ENCODE peak calls at places on chromosomes 11 and 22, in four cellular contexts. U, E, O and I are unnamed samples.

GRCh38 chr11:60924906-60925684 is 835 bp downstream of the TMEM132A start:
- DNase-seq in U (peak), E (no peak), O (no peak), I (no peak)

GRCh38 chr11:95241673-95242072 is 10.7 kb upstream of the SESN3 start:
- DNase-seq in U (no peak), E (no peak), O (no peak), I (no peak)

GRCh38 chr11:32960553-32961164 is 55.0 kb upstream of the DEPDC7 start:
- DNase-seq in U (peak), E (no peak), O (no peak), I (peak)

GRCh38 chr22:22749167-22749758 is 104.8 kb downstream of the GGTLC2 start:
- DNase-seq in U (no peak), E (no peak), O (no peak), I (no peak)

GRCh38 chr11:123246749-123247497 is 51.9 kb upstream of the CLMP start:
- DNase-seq in U (peak), E (peak), O (peak), I (peak)

GRCh38 chr11:70415176-70415575 is 16.8 kb downstream of the CTTN start:
- DNase-seq in U (peak), E (no peak), O (peak), I (no peak)

GRCh38 chr11:42958635-42959034 is 353.2 kb upstream of the API5 start:
- DNase-seq in U (no peak), E (no peak), O (no peak), I (no peak)

GRCh38 chr11:125263268-125263790 is 98.8 kb downstream of the PKNOX2 start:
- DNase-seq in U (peak), E (peak), O (peak), I (peak)

GRCh38 chr11:69587454-69588081 is 53.4 kb upstream of the CCND1 start:
- DNase-seq in U (peak), E (no peak), O (peak), I (no peak)

GRCh38 chr11:60927600-60927999 is 3.3 kb downstream of the TMEM132A start:
- DNase-seq in U (no peak), E (no peak), O (no peak), I (no peak)

GRCh38 chr11:27233654-27234042 is 129.4 kb downstream of the CCDC34 start:
- DNase-seq in U (no peak), E (no peak), O (no peak), I (no peak)

GRCh38 chr11:31817054-31817620 is 6.0 kb upstream of the PAX6 start:
- DNase-seq in U (no peak), E (no peak), O (no peak), I (peak)

GRCh38 chr11:98734686-98735085 is 286.1 kb upstream of the CNTN5 start:
- DNase-seq in U (no peak), E (no peak), O (no peak), I (no peak)

GRCh38 chr22:30460147-30460546 is 11.7 kb downstream of the SEC14L3 start:
- DNase-seq in U (no peak), E (no peak), O (no peak), I (no peak)

GRCh38 chr11:61522881-61523280 is 14.3 kb downstream of the LRRC10B start:
- DNase-seq in U (no peak), E (no peak), O (no peak), I (no peak)

GRCh38 chr11:65894034-65894591 is 3.6 kb downstream of the CCDC85B start:
- DNase-seq in U (no peak), E (no peak), O (no peak), I (no peak)

GRCh38 chr11:65895482-65895981 is 4.7 kb downstream of the FOSL1 start:
- DNase-seq in U (no peak), E (no peak), O (no peak), I (no peak)

GRCh38 chr11:65891180-65892136 is 985 bp downstream of the CCDC85B start:
- DNase-seq in U (no peak), E (no peak), O (no peak), I (no peak)

GRCh38 chr11:65890324-65891179 is at the start of gene CCDC85B:
- DNase-seq in U (peak), E (no peak), O (peak), I (peak)

GRCh38 chr11:65892661-65893317 is 2.3 kb downstream of the CCDC85B start:
- DNase-seq in U (no peak), E (no peak), O (no peak), I (no peak)
- H3K4me3 ChIP-seq in U (no peak), E (peak), O (no peak), I (no peak)

DNA sequence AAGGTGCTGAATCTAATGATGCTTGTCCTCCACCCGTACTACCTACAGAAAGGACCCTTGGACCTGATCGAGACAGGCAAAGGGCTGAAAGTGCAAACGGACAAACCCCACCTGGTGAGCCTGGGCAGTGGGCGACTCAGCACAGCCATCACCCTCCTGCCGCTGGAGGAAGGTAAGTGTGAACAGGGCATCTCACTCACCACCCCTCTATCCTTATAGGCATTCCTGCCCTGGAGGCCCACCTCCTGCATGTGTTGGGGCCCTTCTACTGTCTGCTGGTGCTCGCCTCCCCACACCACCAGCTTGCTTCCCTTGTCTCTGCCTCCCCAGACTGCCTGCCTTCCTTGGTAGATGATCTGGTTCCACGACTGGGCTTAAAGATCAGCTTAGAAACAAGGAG is 7.1 kb downstream of the PHLDB1 start:
- DNase-seq in U (no peak), E (no peak), O (no peak), I (no peak)
- H2AK5ac ChIP-seq in U (peak), E (peak), O (no peak), I (peak)

GRCh38 chr22:38704568-38705234 is 1.0 kb upstream of the GTPBP1 start:
- DNase-seq in U (no peak), E (no peak), O (no peak), I (no peak)
- H2BK12ac ChIP-seq in U (no peak), E (peak), O (no peak), I (no peak)

DNA sequence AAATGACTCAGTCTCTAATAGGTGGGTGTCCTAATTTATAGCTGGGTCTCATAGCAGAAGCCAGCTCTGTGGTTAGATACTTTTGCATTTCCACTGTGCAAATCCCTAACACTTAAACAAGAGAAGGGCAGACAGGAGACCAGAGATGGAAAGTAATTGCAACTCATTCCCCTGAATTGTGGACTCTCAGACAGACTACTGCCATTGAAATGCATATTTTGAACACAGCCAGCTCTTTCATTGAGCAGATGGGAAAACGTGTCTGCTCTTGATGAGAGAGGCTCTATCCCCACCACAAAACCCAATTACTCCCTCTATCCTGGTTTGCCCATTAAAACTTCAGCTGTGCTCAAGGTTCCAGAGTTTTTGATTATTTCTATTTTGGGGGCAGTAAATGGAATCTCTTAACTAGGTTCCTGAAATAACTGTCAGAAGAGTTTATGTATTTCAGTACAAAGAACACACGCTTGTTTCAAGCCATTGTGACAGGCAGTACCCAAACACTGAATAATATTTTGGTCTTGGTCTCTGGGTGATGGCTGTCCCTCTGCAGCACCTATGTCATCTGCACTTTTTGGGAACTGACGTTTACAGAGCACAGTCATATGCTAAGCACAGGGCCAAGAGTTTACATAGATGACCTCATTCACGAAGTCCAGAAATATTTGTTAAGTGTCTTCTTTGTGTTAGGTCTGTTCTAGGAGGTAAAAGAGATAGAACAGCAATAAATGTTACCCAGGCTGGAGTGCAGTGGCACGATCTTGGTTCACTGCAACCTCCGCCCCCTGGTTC is 41.7 kb downstream of the FAM227A start:
- DNase-seq in U (peak), E (no peak), O (no peak), I (no peak)
- H3K4me3 ChIP-seq in U (no peak), E (no peak), O (no peak), I (no peak)

DNA sequence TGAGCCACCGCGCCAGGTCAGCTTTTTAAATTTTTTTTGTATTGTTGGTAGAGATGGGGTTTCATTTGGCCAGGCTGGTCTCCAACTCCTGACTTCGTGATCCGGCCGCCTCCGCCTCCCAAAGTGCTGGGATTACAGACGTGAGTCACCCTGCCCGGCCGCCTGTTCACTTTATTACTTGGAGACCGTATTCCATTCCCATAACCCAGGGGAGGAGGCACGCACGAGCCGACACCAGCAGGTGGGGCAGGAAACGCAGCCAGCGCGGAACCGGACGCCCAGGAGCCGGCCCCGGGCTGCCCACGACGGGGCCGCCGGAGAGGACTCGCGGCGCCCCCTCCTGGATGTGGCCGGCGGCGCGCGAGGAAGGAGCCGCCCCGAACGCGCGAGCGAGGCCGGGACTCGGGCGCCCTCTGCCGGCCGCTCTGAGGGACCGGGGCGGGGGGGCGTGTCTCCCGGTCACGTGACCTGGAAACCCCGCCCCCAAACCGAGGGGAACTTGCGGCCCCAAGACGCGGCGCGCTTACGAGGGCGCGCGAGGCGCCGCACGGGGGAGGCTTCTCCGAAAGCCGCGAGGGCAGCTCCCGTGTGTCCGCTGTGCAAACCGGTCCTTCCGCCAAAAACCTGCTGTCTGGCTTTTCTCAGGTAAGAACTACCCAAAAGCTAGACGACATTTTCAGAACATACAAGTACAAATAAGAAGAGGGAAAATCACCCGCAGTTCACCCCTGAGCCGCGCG is 11.6 kb upstream of the RNH1 start:
- DNase-seq in U (peak), E (peak), O (peak), I (peak)
- H2AK5ac ChIP-seq in U (no peak), E (no peak), O (no peak), I (no peak)

DNA sequence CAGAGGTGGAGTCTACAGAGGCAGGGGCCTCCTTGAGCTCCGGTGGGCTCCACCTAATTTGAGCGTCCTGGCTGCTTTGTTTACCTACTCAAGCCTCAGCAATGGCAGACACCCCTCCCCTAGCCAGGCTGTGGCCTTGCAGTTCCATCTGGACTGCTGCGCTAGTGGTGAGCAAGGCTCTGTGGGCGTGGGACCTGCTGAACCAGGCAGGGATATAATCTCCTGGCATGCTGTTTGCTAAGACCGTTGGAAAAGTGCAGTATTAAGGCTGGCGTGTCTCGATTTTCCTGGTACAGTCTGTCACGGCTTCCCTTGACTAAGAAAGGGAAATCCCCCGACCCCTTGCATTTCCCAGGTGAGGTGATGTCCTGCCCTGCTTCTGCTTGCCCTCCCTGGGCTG is 77.7 kb downstream of the GDPD4 start:
- DNase-seq in U (no peak), E (no peak), O (no peak), I (no peak)
- H2BK12ac ChIP-seq in U (no peak), E (no peak), O (no peak), I (no peak)

DNA sequence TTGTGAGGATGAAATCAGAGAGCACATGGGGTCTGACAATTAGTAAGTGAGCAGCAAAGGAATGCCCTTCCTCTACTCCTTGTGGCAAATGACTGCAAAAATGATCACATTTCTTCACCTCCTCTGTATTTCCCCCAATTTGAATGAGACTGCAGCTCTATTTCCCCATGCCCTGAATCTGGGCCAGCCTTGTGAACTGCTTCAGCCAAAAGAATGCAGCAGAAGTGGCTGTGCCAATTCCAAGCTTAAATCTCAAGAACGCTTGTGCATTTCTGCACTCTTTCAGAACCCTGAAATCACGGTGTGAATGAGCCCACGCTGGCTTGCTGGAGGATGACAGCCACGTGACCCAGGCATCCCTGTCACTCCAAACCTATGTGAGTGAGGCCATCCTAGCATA is 9.9 kb downstream of the SLC43A3 start:
- DNase-seq in U (no peak), E (no peak), O (no peak), I (no peak)
- H3K4me3 ChIP-seq in U (no peak), E (no peak), O (no peak), I (no peak)

GRCh38 chr22:40638261-40638660 is 1.7 kb upstream of the MRTFA start:
- DNase-seq in U (no peak), E (no peak), O (peak), I (no peak)
- H2AK5ac ChIP-seq in U (no peak), E (no peak), O (no peak), I (no peak)

GRCh38 chr11:57798905-57799559 is 37.4 kb downstream of the CTNND1 start:
- DNase-seq in U (peak), E (no peak), O (peak), I (no peak)
- H2BK12ac ChIP-seq in U (no peak), E (no peak), O (no peak), I (no peak)